ENCODE peak calls at places on chromosome 4, in six cellular contexts. One of them, this sample, is unnamed.

GRCh38 chr4:19850909-19851308 is 400.8 kb upstream of the SLIT2 start:
- DNase-seq in AG04450: peak; percentile 52
- DNase-seq in lung: no peak
- DNase-seq in pancreas: no peak
- DNase-seq in epithelial cell of esophagus: peak; percentile 94
- DNase-seq in fibroblast of mammary gland: peak; percentile 89
- DNase-seq in this sample: peak; percentile 71

GRCh38 chr4:146049802-146050201 is 111.2 kb upstream of the ZNF827 start:
- DNase-seq in AG04450: no peak
- DNase-seq in lung: no peak
- DNase-seq in pancreas: no peak
- DNase-seq in epithelial cell of esophagus: no peak
- DNase-seq in fibroblast of mammary gland: no peak
- DNase-seq in this sample: no peak

GRCh38 chr4:95505149-95505548 is 43.6 kb downstream of the UNC5C start:
- DNase-seq in AG04450: peak; percentile 7
- DNase-seq in lung: no peak
- DNase-seq in pancreas: no peak
- DNase-seq in epithelial cell of esophagus: no peak
- DNase-seq in fibroblast of mammary gland: peak; percentile 7
- DNase-seq in this sample: no peak

GRCh38 chr4:80876810-80877209 is 153.7 kb upstream of the BMP3 start:
- DNase-seq in AG04450: no peak
- DNase-seq in lung: no peak
- DNase-seq in pancreas: no peak
- DNase-seq in epithelial cell of esophagus: no peak
- DNase-seq in fibroblast of mammary gland: no peak
- DNase-seq in this sample: no peak

GRCh38 chr4:145099653-145100052 is 1.5 kb downstream of the ABCE1 start:
- DNase-seq in AG04450: no peak
- DNase-seq in lung: no peak
- DNase-seq in pancreas: no peak
- DNase-seq in epithelial cell of esophagus: peak; percentile 1
- DNase-seq in fibroblast of mammary gland: no peak
- DNase-seq in this sample: no peak

GRCh38 chr4:168522829-168523228 is 26.0 kb downstream of the PALLD start:
- DNase-seq in AG04450: no peak
- DNase-seq in lung: no peak
- DNase-seq in pancreas: no peak
- DNase-seq in epithelial cell of esophagus: no peak
- DNase-seq in fibroblast of mammary gland: no peak
- DNase-seq in this sample: no peak

GRCh38 chr4:101205878-101206277 is 141.4 kb downstream of the PPP3CA start:
- DNase-seq in AG04450: no peak
- DNase-seq in lung: no peak
- DNase-seq in pancreas: no peak
- DNase-seq in epithelial cell of esophagus: peak; percentile 79
- DNase-seq in fibroblast of mammary gland: peak; percentile 81
- DNase-seq in this sample: no peak

GRCh38 chr4:146458594-146458993 is 63.1 kb downstream of the SLC10A7 start:
- DNase-seq in AG04450: no peak
- DNase-seq in lung: no peak
- DNase-seq in pancreas: no peak
- DNase-seq in epithelial cell of esophagus: no peak
- DNase-seq in fibroblast of mammary gland: no peak
- DNase-seq in this sample: no peak

GRCh38 chr4:53688186-53688790 is 97.0 kb upstream of the LNX1 start:
- DNase-seq in AG04450: peak; percentile 98
- DNase-seq in lung: no peak
- DNase-seq in pancreas: peak; percentile 35
- DNase-seq in epithelial cell of esophagus: peak; percentile 62
- DNase-seq in fibroblast of mammary gland: peak; percentile 100
- DNase-seq in this sample: peak; percentile 98

GRCh38 chr4:163701915-163702314 is 207.4 kb downstream of the TMA16 start:
- DNase-seq in AG04450: peak; percentile 80
- DNase-seq in lung: no peak
- DNase-seq in pancreas: no peak
- DNase-seq in epithelial cell of esophagus: peak; percentile 29
- DNase-seq in fibroblast of mammary gland: peak; percentile 61
- DNase-seq in this sample: no peak

GRCh38 chr4:119550857-119551532 is 77.6 kb downstream of the PDE5A start:
- DNase-seq in AG04450: no peak
- DNase-seq in lung: no peak
- DNase-seq in pancreas: no peak
- DNase-seq in epithelial cell of esophagus: peak; percentile 19
- DNase-seq in fibroblast of mammary gland: peak; percentile 36
- DNase-seq in this sample: no peak

GRCh38 chr4:39047691-39048090 is 14.3 kb upstream of the KLHL5 start:
- DNase-seq in AG04450: no peak
- DNase-seq in lung: no peak
- DNase-seq in pancreas: no peak
- DNase-seq in epithelial cell of esophagus: no peak
- DNase-seq in fibroblast of mammary gland: no peak
- DNase-seq in this sample: no peak

GRCh38 chr4:41155194-41155830 is 59.0 kb downstream of the APBB2 start:
- DNase-seq in AG04450: no peak
- DNase-seq in lung: no peak
- DNase-seq in pancreas: no peak
- DNase-seq in epithelial cell of esophagus: peak; percentile 70
- DNase-seq in fibroblast of mammary gland: peak; percentile 69
- DNase-seq in this sample: no peak

GRCh38 chr4:140213736-140214135 is 59.8 kb upstream of the MAML3 start:
- DNase-seq in AG04450: no peak
- DNase-seq in lung: no peak
- DNase-seq in pancreas: no peak
- DNase-seq in epithelial cell of esophagus: peak; percentile 75
- DNase-seq in fibroblast of mammary gland: peak; percentile 57
- DNase-seq in this sample: no peak

GRCh38 chr4:2745981-2746806 is 9.9 kb downstream of the TNIP2 start:
- DNase-seq in AG04450: no peak
- DNase-seq in lung: no peak
- DNase-seq in pancreas: no peak
- DNase-seq in epithelial cell of esophagus: peak; percentile 89
- DNase-seq in fibroblast of mammary gland: peak; percentile 45
- DNase-seq in this sample: no peak

GRCh38 chr4:167622481-167623240 is 388.4 kb upstream of the SPOCK3 start:
- DNase-seq in AG04450: peak; percentile 3
- DNase-seq in lung: no peak
- DNase-seq in pancreas: peak; percentile 59
- DNase-seq in epithelial cell of esophagus: peak; percentile 64
- DNase-seq in fibroblast of mammary gland: peak; percentile 39
- DNase-seq in this sample: no peak

GRCh38 chr4:41620594-41621256 is 82.8 kb downstream of the LIMCH1 start:
- DNase-seq in AG04450: no peak
- DNase-seq in lung: no peak
- DNase-seq in pancreas: no peak
- DNase-seq in epithelial cell of esophagus: no peak
- DNase-seq in fibroblast of mammary gland: no peak
- DNase-seq in this sample: no peak

GRCh38 chr4:32042486-32042885 is 1322.3 kb downstream of the PCDH7 start:
- DNase-seq in AG04450: no peak
- DNase-seq in lung: no peak
- DNase-seq in pancreas: no peak
- DNase-seq in epithelial cell of esophagus: no peak
- DNase-seq in fibroblast of mammary gland: no peak
- DNase-seq in this sample: no peak

GRCh38 chr4:147078362-147078761 is 132.7 kb upstream of the TTC29 start:
- DNase-seq in AG04450: no peak
- DNase-seq in lung: no peak
- DNase-seq in pancreas: no peak
- DNase-seq in epithelial cell of esophagus: no peak
- DNase-seq in fibroblast of mammary gland: peak; percentile 24
- DNase-seq in this sample: no peak

GRCh38 chr4:105122334-105122733 is 24.3 kb upstream of the TET2 start:
- DNase-seq in AG04450: no peak
- DNase-seq in lung: no peak
- DNase-seq in pancreas: no peak
- DNase-seq in epithelial cell of esophagus: peak; percentile 49
- DNase-seq in fibroblast of mammary gland: no peak
- DNase-seq in this sample: no peak

GRCh38 chr4:7457201-7458065 is 22.7 kb upstream of the PSAPL1 start:
- DNase-seq in AG04450: no peak
- DNase-seq in lung: no peak
- DNase-seq in pancreas: no peak
- DNase-seq in epithelial cell of esophagus: no peak
- DNase-seq in fibroblast of mammary gland: no peak
- DNase-seq in this sample: no peak

GRCh38 chr4:158970786-158971185 is 132.1 kb upstream of the RAPGEF2 start:
- DNase-seq in AG04450: no peak
- DNase-seq in lung: no peak
- DNase-seq in pancreas: no peak
- DNase-seq in epithelial cell of esophagus: no peak
- DNase-seq in fibroblast of mammary gland: no peak
- DNase-seq in this sample: no peak

GRCh38 chr4:7960790-7961655 is 21.4 kb upstream of the AFAP1 start:
- DNase-seq in AG04450: peak; percentile 99
- DNase-seq in lung: no peak
- DNase-seq in pancreas: peak; percentile 37
- DNase-seq in epithelial cell of esophagus: peak; percentile 90
- DNase-seq in fibroblast of mammary gland: peak; percentile 100
- DNase-seq in this sample: peak; percentile 98

GRCh38 chr4:138184881-138185280 is 57.3 kb downstream of the SLC7A11 start:
- DNase-seq in AG04450: no peak
- DNase-seq in lung: no peak
- DNase-seq in pancreas: no peak
- DNase-seq in epithelial cell of esophagus: no peak
- DNase-seq in fibroblast of mammary gland: no peak
- DNase-seq in this sample: no peak

GRCh38 chr4:138178566-138178965 is 63.6 kb downstream of the SLC7A11 start:
- DNase-seq in AG04450: no peak
- DNase-seq in lung: no peak
- DNase-seq in pancreas: no peak
- DNase-seq in epithelial cell of esophagus: peak; percentile 75
- DNase-seq in fibroblast of mammary gland: peak; percentile 42
- DNase-seq in this sample: no peak

GRCh38 chr4:138181288-138181687 is 60.9 kb downstream of the SLC7A11 start:
- DNase-seq in AG04450: no peak
- DNase-seq in lung: no peak
- DNase-seq in pancreas: no peak
- DNase-seq in epithelial cell of esophagus: no peak
- DNase-seq in fibroblast of mammary gland: peak; percentile 64
- DNase-seq in this sample: no peak

GRCh38 chr4:138186264-138186663 is 55.9 kb downstream of the SLC7A11 start:
- DNase-seq in AG04450: no peak
- DNase-seq in lung: no peak
- DNase-seq in pancreas: no peak
- DNase-seq in epithelial cell of esophagus: no peak
- DNase-seq in fibroblast of mammary gland: no peak
- DNase-seq in this sample: no peak

DNA sequence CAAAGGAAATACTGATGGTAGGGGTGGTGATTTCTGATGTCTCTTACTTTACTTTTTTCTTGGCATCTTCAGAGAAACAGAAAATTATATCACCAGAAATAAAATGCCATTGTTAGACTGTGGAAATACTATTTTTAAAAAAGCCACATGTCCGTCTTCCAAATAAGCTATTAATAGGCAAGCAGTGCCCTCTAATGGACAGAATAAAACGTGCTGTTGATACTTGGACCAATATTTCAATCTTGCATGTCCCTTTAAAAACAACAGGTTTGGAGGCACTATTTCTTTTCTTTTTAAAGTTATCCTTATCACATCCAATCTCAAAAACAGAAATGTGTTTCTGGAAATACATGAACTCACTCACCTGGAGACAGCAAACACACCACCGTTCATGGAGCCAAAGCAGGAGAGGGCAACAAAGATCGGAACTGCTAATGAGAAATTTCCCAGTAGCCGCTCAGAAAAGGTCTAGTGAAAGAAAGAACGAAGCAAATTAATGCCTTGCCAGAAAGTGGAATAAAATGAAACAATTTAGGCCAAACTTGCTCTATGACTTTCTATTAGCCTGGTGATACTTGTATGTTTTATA is 59.2 kb downstream of the SLC7A11 start:
- DNase-seq in AG04450: peak; percentile 26
- DNase-seq in lung: no peak
- DNase-seq in pancreas: no peak
- DNase-seq in epithelial cell of esophagus: peak; percentile 73
- DNase-seq in fibroblast of mammary gland: peak; percentile 82
- DNase-seq in this sample: peak; percentile 21
- TF ChIP-seq CTCF in AG04450: peak; percentile 68
- TF ChIP-seq CTCF in lung: peak; percentile 52
- TF ChIP-seq CTCF in pancreas: peak; percentile 40
- TF ChIP-seq CTCF in epithelial cell of esophagus: peak; percentile 61
- TF ChIP-seq CTCF in fibroblast of mammary gland: peak; percentile 71
- TF ChIP-seq CTCF in this sample: peak; percentile 53

DNA sequence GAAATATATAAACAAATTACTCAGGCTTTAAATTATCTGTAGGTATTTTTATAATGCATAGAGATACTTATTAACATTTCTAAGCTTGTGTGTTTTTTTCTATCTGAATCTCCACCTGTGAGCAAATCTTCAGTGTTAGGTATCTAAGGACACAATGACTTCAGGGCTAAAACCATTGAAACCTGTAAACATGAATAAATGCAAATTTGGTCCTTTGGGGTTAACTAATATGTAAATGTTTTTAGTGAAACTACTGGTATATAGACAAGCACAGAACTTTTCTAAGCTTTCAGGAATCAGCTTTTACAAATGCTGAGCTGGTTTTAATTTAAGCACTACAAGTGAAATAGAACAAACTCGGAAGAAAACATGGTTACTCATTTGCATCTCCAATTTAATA is 147.9 kb downstream of the FBXO8 start:
- DNase-seq in AG04450: no peak
- DNase-seq in lung: no peak
- DNase-seq in pancreas: no peak
- DNase-seq in epithelial cell of esophagus: no peak
- DNase-seq in fibroblast of mammary gland: no peak
- DNase-seq in this sample: no peak
- H3K4me3 ChIP-seq in AG04450: no peak overlapping the region
- H3K4me3 ChIP-seq in lung: no peak overlapping the region
- H3K4me3 ChIP-seq in pancreas: no peak overlapping the region
- H3K4me3 ChIP-seq in epithelial cell of esophagus: no peak overlapping the region
- H3K4me3 ChIP-seq in fibroblast of mammary gland: peak overlapping the region; percentile 34
- H3K4me3 ChIP-seq in this sample: no peak overlapping the region

DNA sequence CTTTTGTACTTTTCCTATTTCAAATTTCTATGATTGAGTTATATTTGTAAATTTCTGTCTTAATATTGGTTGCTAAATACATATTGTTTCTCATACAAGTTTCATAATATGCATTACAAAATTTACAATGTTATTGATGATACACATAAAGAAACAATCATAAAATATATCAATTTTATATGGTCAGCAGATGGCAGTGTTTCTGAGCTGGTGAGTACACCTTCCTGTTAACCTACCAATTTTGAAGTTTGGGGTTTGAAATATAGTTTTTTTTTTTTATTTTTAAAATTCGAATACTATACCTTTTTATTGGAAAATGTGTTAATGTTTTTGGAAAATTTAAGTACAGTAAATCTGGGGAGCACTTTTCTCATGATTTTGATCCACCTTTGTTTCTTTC is 1953.1 kb upstream of the ADGRL3 start:
- DNase-seq in AG04450: no peak
- DNase-seq in lung: no peak
- DNase-seq in pancreas: no peak
- DNase-seq in epithelial cell of esophagus: peak; percentile 1
- DNase-seq in fibroblast of mammary gland: no peak
- DNase-seq in this sample: no peak
- TF ChIP-seq CTCF in AG04450: no peak
- TF ChIP-seq CTCF in lung: no peak
- TF ChIP-seq CTCF in pancreas: no peak
- TF ChIP-seq CTCF in epithelial cell of esophagus: peak; percentile 24
- TF ChIP-seq CTCF in fibroblast of mammary gland: no peak
- TF ChIP-seq CTCF in this sample: no peak

GRCh38 chr4:187811586-187811985 is 184.0 kb upstream of the ZFP42 start:
- DNase-seq in AG04450: no peak
- DNase-seq in lung: no peak
- DNase-seq in pancreas: no peak
- DNase-seq in epithelial cell of esophagus: no peak
- DNase-seq in fibroblast of mammary gland: no peak
- DNase-seq in this sample: no peak

GRCh38 chr4:187814737-187815465 is 180.7 kb upstream of the ZFP42 start:
- DNase-seq in AG04450: no peak
- DNase-seq in lung: peak; percentile 45
- DNase-seq in pancreas: peak; percentile 66
- DNase-seq in epithelial cell of esophagus: peak; percentile 60
- DNase-seq in fibroblast of mammary gland: peak; percentile 16
- DNase-seq in this sample: no peak
- H3K4me3 ChIP-seq in AG04450: peak overlapping the region; percentile 53
- H3K4me3 ChIP-seq in lung: peak overlapping the region; percentile 38
- H3K4me3 ChIP-seq in pancreas: no peak overlapping the region
- H3K4me3 ChIP-seq in epithelial cell of esophagus: peak overlapping the region; percentile 47
- H3K4me3 ChIP-seq in fibroblast of mammary gland: peak overlapping the region; percentile 35
- H3K4me3 ChIP-seq in this sample: no peak overlapping the region

This sample was measured in AG09309.